ENCODE peak calls at places on chromosomes 3 and 15, in eight cellular contexts. One of them, this sample, is unnamed.

GRCh38 chr3:139231555-139232281 is 112.1 kb upstream of the MRPS22 start:
- DNase-seq in HepG2: no peak
- DNase-seq in HCT116: no peak
- DNase-seq in H1: no peak
- DNase-seq in SK-N-SH: no peak
- DNase-seq in K562: no peak
- DNase-seq in A549: no peak
- DNase-seq in GM12878: no peak
- DNase-seq in this sample: no peak

GRCh38 chr3:195085356-195086130 is 185.4 kb downstream of the XXYLT1 start:
- DNase-seq in HepG2: no peak
- DNase-seq in SK-N-SH: no peak
- DNase-seq in GM12878: no peak
- DNase-seq in HCT116: no peak
- DNase-seq in A549: no peak
- DNase-seq in K562: no peak
- DNase-seq in H1: no peak
- DNase-seq in this sample: no peak

GRCh38 chr15:91908401-91908800 is 54.9 kb downstream of the SLCO3A1 start:
- DNase-seq in HCT116: no peak
- DNase-seq in A549: peak; percentile 8
- DNase-seq in H1: no peak
- DNase-seq in GM12878: no peak
- DNase-seq in SK-N-SH: no peak
- DNase-seq in HepG2: no peak
- DNase-seq in K562: no peak
- DNase-seq in this sample: no peak

GRCh38 chr3:179069762-179070390 is 1.7 kb downstream of the ZMAT3 start:
- DNase-seq in A549: no peak
- DNase-seq in HepG2: no peak
- DNase-seq in K562: no peak
- DNase-seq in SK-N-SH: peak; percentile 22
- DNase-seq in HCT116: no peak
- DNase-seq in H1: no peak
- DNase-seq in GM12878: no peak
- DNase-seq in this sample: peak; percentile 76

GRCh38 chr15:43531018-43531667 is 13.7 kb downstream of the MAP1A start:
- DNase-seq in HepG2: no peak
- DNase-seq in GM12878: no peak
- DNase-seq in A549: no peak
- DNase-seq in SK-N-SH: no peak
- DNase-seq in H1: no peak
- DNase-seq in K562: no peak
- DNase-seq in HCT116: no peak
- DNase-seq in this sample: no peak

GRCh38 chr3:49453621-49454315 is 16.3 kb upstream of the DAG1 start:
- DNase-seq in K562: no peak
- DNase-seq in HepG2: no peak
- DNase-seq in GM12878: no peak
- DNase-seq in SK-N-SH: no peak
- DNase-seq in HCT116: no peak
- DNase-seq in A549: no peak
- DNase-seq in H1: no peak
- DNase-seq in this sample: no peak

GRCh38 chr3:42010530-42010929 is 48.6 kb upstream of the ULK4 start:
- DNase-seq in A549: no peak
- DNase-seq in H1: no peak
- DNase-seq in SK-N-SH: no peak
- DNase-seq in HepG2: no peak
- DNase-seq in GM12878: no peak
- DNase-seq in HCT116: no peak
- DNase-seq in K562: no peak
- DNase-seq in this sample: peak; percentile 45

GRCh38 chr3:119885746-119886530 is 104.0 kb downstream of the NR1I2 start:
- DNase-seq in GM12878: no peak
- DNase-seq in H1: no peak
- DNase-seq in A549: no peak
- DNase-seq in K562: no peak
- DNase-seq in SK-N-SH: no peak
- DNase-seq in HCT116: no peak
- DNase-seq in HepG2: no peak
- DNase-seq in this sample: no peak

GRCh38 chr15:35117508-35118280 is 32.6 kb upstream of the NANOGP8 start:
- DNase-seq in A549: no peak
- DNase-seq in H1: no peak
- DNase-seq in GM12878: no peak
- DNase-seq in SK-N-SH: no peak
- DNase-seq in HCT116: no peak
- DNase-seq in K562: no peak
- DNase-seq in HepG2: no peak
- DNase-seq in this sample: no peak

GRCh38 chr3:112966633-112967032 is 8.3 kb downstream of the CD200R1 start:
- DNase-seq in A549: no peak
- DNase-seq in SK-N-SH: no peak
- DNase-seq in HCT116: no peak
- DNase-seq in K562: no peak
- DNase-seq in HepG2: no peak
- DNase-seq in GM12878: no peak
- DNase-seq in H1: no peak
- DNase-seq in this sample: no peak

GRCh38 chr3:16319307-16319706 is 54.3 kb downstream of the OXNAD1 start:
- DNase-seq in GM12878: no peak
- DNase-seq in A549: peak; percentile 33
- DNase-seq in K562: peak; percentile 87
- DNase-seq in HepG2: peak; percentile 25
- DNase-seq in SK-N-SH: peak; percentile 34
- DNase-seq in HCT116: peak; percentile 13
- DNase-seq in H1: no peak
- DNase-seq in this sample: no peak

GRCh38 chr3:17742837-17743659 is 617 bp upstream of the TBC1D5 start:
- DNase-seq in K562: no peak
- DNase-seq in HCT116: no peak
- DNase-seq in HepG2: no peak
- DNase-seq in H1: no peak
- DNase-seq in SK-N-SH: peak; percentile 95
- DNase-seq in GM12878: no peak
- DNase-seq in A549: no peak
- DNase-seq in this sample: peak; percentile 99

GRCh38 chr3:48151807-48152427 is 36.3 kb downstream of the CDC25A start:
- DNase-seq in HepG2: no peak
- DNase-seq in SK-N-SH: no peak
- DNase-seq in K562: no peak
- DNase-seq in A549: no peak
- DNase-seq in H1: no peak
- DNase-seq in GM12878: no peak
- DNase-seq in HCT116: no peak
- DNase-seq in this sample: no peak

GRCh38 chr3:155766206-155766605 is 21.3 kb upstream of the PLCH1 start:
- DNase-seq in K562: no peak
- DNase-seq in A549: peak; percentile 44
- DNase-seq in H1: no peak
- DNase-seq in HCT116: no peak
- DNase-seq in GM12878: no peak
- DNase-seq in SK-N-SH: no peak
- DNase-seq in HepG2: no peak
- DNase-seq in this sample: no peak

GRCh38 chr3:197002701-197003454 is 26.7 kb downstream of the MELTF start:
- DNase-seq in HepG2: peak; percentile 30
- DNase-seq in A549: peak; percentile 64
- DNase-seq in H1: no peak
- DNase-seq in SK-N-SH: peak; percentile 98
- DNase-seq in HCT116: peak; percentile 51
- DNase-seq in GM12878: no peak
- DNase-seq in K562: peak; percentile 87
- DNase-seq in this sample: peak; percentile 47

GRCh38 chr3:39981547-39982184 is 172.3 kb downstream of the MYRIP start:
- DNase-seq in GM12878: no peak
- DNase-seq in HepG2: no peak
- DNase-seq in K562: no peak
- DNase-seq in HCT116: no peak
- DNase-seq in SK-N-SH: no peak
- DNase-seq in A549: no peak
- DNase-seq in H1: no peak
- DNase-seq in this sample: peak; percentile 63

GRCh38 chr3:176872771-176873209 is 324.5 kb downstream of the TBL1XR1 start:
- DNase-seq in GM12878: peak; percentile 16
- DNase-seq in A549: peak; percentile 44
- DNase-seq in K562: peak; percentile 61
- DNase-seq in H1: peak; percentile 54
- DNase-seq in HCT116: peak; percentile 10
- DNase-seq in SK-N-SH: peak; percentile 18
- DNase-seq in HepG2: peak; percentile 38
- DNase-seq in this sample: peak; percentile 61

GRCh38 chr3:57992430-57993213 is 15.6 kb upstream of the FLNB start:
- DNase-seq in SK-N-SH: no peak
- DNase-seq in H1: no peak
- DNase-seq in GM12878: no peak
- DNase-seq in HepG2: peak; percentile 96
- DNase-seq in K562: no peak
- DNase-seq in A549: peak; percentile 72
- DNase-seq in HCT116: no peak
- DNase-seq in this sample: no peak

GRCh38 chr3:111249421-111249820 is 177.8 kb downstream of the NECTIN3 start:
- DNase-seq in GM12878: no peak
- DNase-seq in K562: no peak
- DNase-seq in A549: no peak
- DNase-seq in HCT116: no peak
- DNase-seq in SK-N-SH: no peak
- DNase-seq in HepG2: no peak
- DNase-seq in H1: no peak
- DNase-seq in this sample: no peak

GRCh38 chr15:78751602-78751979 is 59.7 kb downstream of the ADAMTS7 start:
- DNase-seq in K562: no peak
- DNase-seq in A549: no peak
- DNase-seq in HCT116: no peak
- DNase-seq in H1: no peak
- DNase-seq in GM12878: no peak
- DNase-seq in SK-N-SH: no peak
- DNase-seq in HepG2: no peak
- DNase-seq in this sample: no peak

GRCh38 chr15:80932989-80933388 is 56.6 kb downstream of the MESD start:
- DNase-seq in A549: no peak
- DNase-seq in HepG2: no peak
- DNase-seq in SK-N-SH: no peak
- DNase-seq in HCT116: no peak
- DNase-seq in H1: no peak
- DNase-seq in K562: no peak
- DNase-seq in GM12878: no peak
- DNase-seq in this sample: peak; percentile 6

GRCh38 chr3:166554006-166554405 is 716.8 kb upstream of the BCHE start:
- DNase-seq in K562: no peak
- DNase-seq in HepG2: no peak
- DNase-seq in H1: no peak
- DNase-seq in A549: no peak
- DNase-seq in SK-N-SH: no peak
- DNase-seq in HCT116: no peak
- DNase-seq in GM12878: no peak
- DNase-seq in this sample: no peak

GRCh38 chr15:75620043-75620775 is 5.3 kb downstream of the SNUPN start:
- DNase-seq in SK-N-SH: no peak
- DNase-seq in A549: no peak
- DNase-seq in HepG2: no peak
- DNase-seq in H1: no peak
- DNase-seq in GM12878: no peak
- DNase-seq in K562: no peak
- DNase-seq in HCT116: no peak
- DNase-seq in this sample: no peak

GRCh38 chr15:26590673-26591072 is 182.2 kb downstream of the GABRB3 start:
- DNase-seq in GM12878: no peak
- DNase-seq in A549: no peak
- DNase-seq in HCT116: no peak
- DNase-seq in K562: no peak
- DNase-seq in SK-N-SH: no peak
- DNase-seq in HepG2: no peak
- DNase-seq in H1: no peak
- DNase-seq in this sample: no peak
- H3K9me3 ChIP-seq in GM12878: no peaks in the 10 kb centered on the region
- H3K9me3 ChIP-seq in A549: no peaks in the 10 kb centered on the region
- H3K9me3 ChIP-seq in HCT116: peaks cover 22% of the 10 kb centered on the region
- H3K9me3 ChIP-seq in K562: no peaks in the 10 kb centered on the region
- H3K9me3 ChIP-seq in SK-N-SH: no peaks in the 10 kb centered on the region
- H3K9me3 ChIP-seq in HepG2: peaks cover 89% of the 10 kb centered on the region
- H3K9me3 ChIP-seq in H1: no peaks in the 10 kb centered on the region
- H3K9me3 ChIP-seq in this sample: peaks cover 9% of the 10 kb centered on the region

DNA sequence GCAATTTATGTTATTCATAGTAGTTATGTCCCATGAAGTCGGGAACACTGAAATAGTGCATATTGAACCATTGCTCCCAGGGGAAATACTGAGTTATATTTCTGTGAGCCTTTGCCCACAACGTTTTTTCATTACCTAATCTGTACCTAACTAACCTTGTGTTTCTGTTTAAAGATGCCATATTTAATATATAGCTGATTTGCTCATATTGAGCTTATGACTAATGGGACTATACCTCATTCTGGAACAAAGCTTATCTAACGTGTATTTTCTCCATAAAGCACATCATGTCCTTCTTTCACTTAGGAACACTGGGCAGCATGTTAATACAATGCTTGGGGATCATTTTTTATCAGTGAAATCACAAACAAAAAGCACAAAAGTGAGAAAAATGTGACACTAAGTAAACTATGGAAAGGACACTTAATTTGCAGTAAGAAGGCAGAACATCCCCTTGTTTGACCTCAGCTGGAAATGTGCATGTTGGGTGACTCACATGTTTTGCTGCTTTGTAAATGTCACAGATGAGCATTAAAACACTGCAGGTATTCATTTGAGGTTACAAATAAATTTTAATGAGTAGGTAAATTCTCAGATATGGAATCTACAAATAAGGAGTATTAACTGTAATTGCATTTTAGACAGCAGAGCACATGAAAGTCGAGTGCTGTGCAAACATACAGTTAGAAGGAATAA is 20.1 kb downstream of the CHMP2B start:
- DNase-seq in HCT116: no peak
- DNase-seq in HepG2: no peak
- DNase-seq in SK-N-SH: no peak
- DNase-seq in H1: no peak
- DNase-seq in A549: no peak
- DNase-seq in GM12878: no peak
- DNase-seq in K562: no peak
- DNase-seq in this sample: no peak
- TF ChIP-seq MAX in HCT116: no peak
- TF ChIP-seq MAX in HepG2: no peak
- TF ChIP-seq MAX in SK-N-SH: no peak
- TF ChIP-seq MAX in H1: no peak
- TF ChIP-seq MAX in A549: no peak
- TF ChIP-seq MAX in GM12878: no peak
- TF ChIP-seq MAX in K562: no peak
- TF ChIP-seq MAX in this sample: no peak

GRCh38 chr15:79916424-79916823 is 19.6 kb upstream of the MTHFS start:
- DNase-seq in K562: no peak
- DNase-seq in A549: no peak
- DNase-seq in SK-N-SH: no peak
- DNase-seq in HCT116: no peak
- DNase-seq in GM12878: no peak
- DNase-seq in H1: no peak
- DNase-seq in HepG2: no peak
- DNase-seq in this sample: no peak
- H3K9me3 ChIP-seq in K562: peaks cover 36% of the 10 kb centered on the region
- H3K9me3 ChIP-seq in A549: peaks cover 79% of the 10 kb centered on the region
- H3K9me3 ChIP-seq in SK-N-SH: peaks cover 18% of the 10 kb centered on the region
- H3K9me3 ChIP-seq in HCT116: peaks cover 34% of the 10 kb centered on the region
- H3K9me3 ChIP-seq in GM12878: peaks cover 50% of the 10 kb centered on the region
- H3K9me3 ChIP-seq in H1: no peaks in the 10 kb centered on the region
- H3K9me3 ChIP-seq in HepG2: peaks cover 42% of the 10 kb centered on the region
- H3K9me3 ChIP-seq in this sample: no peaks in the 10 kb centered on the region

GRCh38 chr15:94793641-94794040 is 562.3 kb downstream of the MCTP2 start:
- DNase-seq in SK-N-SH: no peak
- DNase-seq in A549: no peak
- DNase-seq in GM12878: no peak
- DNase-seq in HCT116: no peak
- DNase-seq in K562: no peak
- DNase-seq in H1: no peak
- DNase-seq in HepG2: no peak
- DNase-seq in this sample: no peak
- TF ChIP-seq MAX in SK-N-SH: no peak
- TF ChIP-seq MAX in A549: no peak
- TF ChIP-seq MAX in GM12878: no peak
- TF ChIP-seq MAX in HCT116: no peak
- TF ChIP-seq MAX in K562: no peak
- TF ChIP-seq MAX in H1: no peak
- TF ChIP-seq MAX in HepG2: no peak
- TF ChIP-seq MAX in this sample: no peak

This sample was measured in endothelial cell of umbilical vein.